ENCODE peak calls at places on chromosomes 3 and 15, in eight cellular contexts. One of them, this sample, is unnamed.

GRCh38 chr3:107797586-107797985 is 274.8 kb downstream of the BBX start:
- DNase-seq in fibroblast of mammary gland: no peak
- DNase-seq in effector CD4-positive, alpha-beta T cell: no peak
- DNase-seq in activated naive CD4-positive, alpha-beta T cell treated with anti-CD3 and anti-CD28 coated beads, Interleukin-2, amount 50 U/mL, for 16 hours: no peak
- DNase-seq in A549: no peak
- DNase-seq in suprapubic skin: no peak
- DNase-seq in Panc1: no peak
- DNase-seq in AG04450: no peak
- DNase-seq in this sample: no peak

GRCh38 chr3:88657459-88657858 is 450.0 kb upstream of the EPHA3 start:
- DNase-seq in effector CD4-positive, alpha-beta T cell: no peak
- DNase-seq in AG04450: no peak
- DNase-seq in suprapubic skin: no peak
- DNase-seq in A549: no peak
- DNase-seq in fibroblast of mammary gland: no peak
- DNase-seq in activated naive CD4-positive, alpha-beta T cell treated with anti-CD3 and anti-CD28 coated beads, Interleukin-2, amount 50 U/mL, for 16 hours: no peak
- DNase-seq in Panc1: no peak
- DNase-seq in this sample: no peak

GRCh38 chr3:182746959-182747358 is 46.3 kb upstream of the ATP11B start:
- DNase-seq in AG04450: no peak
- DNase-seq in suprapubic skin: no peak
- DNase-seq in effector CD4-positive, alpha-beta T cell: no peak
- DNase-seq in fibroblast of mammary gland: no peak
- DNase-seq in A549: no peak
- DNase-seq in activated naive CD4-positive, alpha-beta T cell treated with anti-CD3 and anti-CD28 coated beads, Interleukin-2, amount 50 U/mL, for 16 hours: no peak
- DNase-seq in Panc1: no peak
- DNase-seq in this sample: no peak

GRCh38 chr15:81754078-81754477 is 291.7 kb downstream of the MEX3B start:
- DNase-seq in Panc1: no peak
- DNase-seq in fibroblast of mammary gland: no peak
- DNase-seq in activated naive CD4-positive, alpha-beta T cell treated with anti-CD3 and anti-CD28 coated beads, Interleukin-2, amount 50 U/mL, for 16 hours: no peak
- DNase-seq in effector CD4-positive, alpha-beta T cell: no peak
- DNase-seq in AG04450: no peak
- DNase-seq in A549: no peak
- DNase-seq in suprapubic skin: no peak
- DNase-seq in this sample: no peak

GRCh38 chr3:127042634-127043033 is 59.7 kb downstream of the PLXNA1 start:
- DNase-seq in AG04450: no peak
- DNase-seq in suprapubic skin: peak; percentile 49
- DNase-seq in A549: no peak
- DNase-seq in effector CD4-positive, alpha-beta T cell: no peak
- DNase-seq in fibroblast of mammary gland: no peak
- DNase-seq in activated naive CD4-positive, alpha-beta T cell treated with anti-CD3 and anti-CD28 coated beads, Interleukin-2, amount 50 U/mL, for 16 hours: no peak
- DNase-seq in Panc1: no peak
- DNase-seq in this sample: no peak

GRCh38 chr15:47784820-47785219 is 67.5 kb downstream of the SEMA6D start:
- DNase-seq in suprapubic skin: no peak
- DNase-seq in fibroblast of mammary gland: no peak
- DNase-seq in activated naive CD4-positive, alpha-beta T cell treated with anti-CD3 and anti-CD28 coated beads, Interleukin-2, amount 50 U/mL, for 16 hours: no peak
- DNase-seq in AG04450: no peak
- DNase-seq in Panc1: no peak
- DNase-seq in effector CD4-positive, alpha-beta T cell: no peak
- DNase-seq in A549: no peak
- DNase-seq in this sample: no peak

GRCh38 chr3:15955968-15956367 is 158.2 kb upstream of the ANKRD28 start:
- DNase-seq in A549: no peak
- DNase-seq in Panc1: no peak
- DNase-seq in activated naive CD4-positive, alpha-beta T cell treated with anti-CD3 and anti-CD28 coated beads, Interleukin-2, amount 50 U/mL, for 16 hours: no peak
- DNase-seq in fibroblast of mammary gland: peak; percentile 12
- DNase-seq in AG04450: no peak
- DNase-seq in suprapubic skin: no peak
- DNase-seq in effector CD4-positive, alpha-beta T cell: no peak
- DNase-seq in this sample: no peak

GRCh38 chr15:39781147-39781966 is 1.3 kb downstream of the FSIP1 start:
- DNase-seq in fibroblast of mammary gland: no peak
- DNase-seq in Panc1: no peak
- DNase-seq in suprapubic skin: no peak
- DNase-seq in effector CD4-positive, alpha-beta T cell: no peak
- DNase-seq in A549: no peak
- DNase-seq in activated naive CD4-positive, alpha-beta T cell treated with anti-CD3 and anti-CD28 coated beads, Interleukin-2, amount 50 U/mL, for 16 hours: no peak
- DNase-seq in AG04450: no peak
- DNase-seq in this sample: no peak

GRCh38 chr3:61913657-61914056 is 352.3 kb downstream of the PTPRG start:
- DNase-seq in AG04450: no peak
- DNase-seq in Panc1: no peak
- DNase-seq in effector CD4-positive, alpha-beta T cell: no peak
- DNase-seq in activated naive CD4-positive, alpha-beta T cell treated with anti-CD3 and anti-CD28 coated beads, Interleukin-2, amount 50 U/mL, for 16 hours: no peak
- DNase-seq in A549: no peak
- DNase-seq in fibroblast of mammary gland: no peak
- DNase-seq in suprapubic skin: no peak
- DNase-seq in this sample: no peak

This sample was measured in SW 1271.